ENCODE peak calls at places on chromosomes 7 and 10, in four cellular contexts. U is CD4-positive, alpha-beta memory T cell; X is GM12878; O is mucosa of descending colon. I is an unnamed sample.

GRCh38 chr7:91295571-91295970 is 31.3 kb downstream of the FZD1 start:
- DNase-seq in U (no peak), X (no peak), O (no peak), I (no peak)

GRCh38 chr7:48084727-48085432 is 4.2 kb upstream of the UPP1 start:
- DNase-seq in U (peak; percentile 51), X (peak; percentile 90), O (peak; percentile 56), I (no peak)

GRCh38 chr7:131495679-131496498 is 60.5 kb downstream of the PODXL start:
- DNase-seq in U (no peak), X (no peak), O (no peak), I (no peak)

GRCh38 chr7:71326596-71326995 is 194.7 kb downstream of the GALNT17 start:
- DNase-seq in U (no peak), X (no peak), O (no peak), I (no peak)

GRCh38 chr7:87427289-87427688 is 48.2 kb downstream of the ABCB4 start:
- DNase-seq in U (no peak), X (no peak), O (peak; percentile 22), I (no peak)

GRCh38 chr7:123271231-123271630 is 71.5 kb upstream of the SLC13A1 start:
- DNase-seq in U (no peak), X (no peak), O (no peak), I (no peak)

GRCh38 chr7:150721970-150722373 is 5.6 kb downstream of the GIMAP1 start:
- DNase-seq in U (no peak), X (no peak), O (no peak), I (no peak)

GRCh38 chr7:1717095-1717483 is 47.0 kb downstream of the ELFN1 start:
- DNase-seq in U (no peak), X (no peak), O (no peak), I (no peak)

GRCh38 chr10:89552213-89552612 is 16.8 kb upstream of the SLC16A12 start:
- DNase-seq in U (no peak), X (no peak), O (no peak), I (no peak)

GRCh38 chr10:55630491-55631056 is 730.5 kb downstream of the ZWINT start:
- DNase-seq in U (no peak), X (no peak), O (no peak), I (peak; percentile 42)

GRCh38 chr10:11403116-11403515 is 208.3 kb downstream of the USP6NL start:
- DNase-seq in U (peak; percentile 82), X (no peak), O (peak; percentile 40), I (no peak)

GRCh38 chr7:4136501-4137110 is 545.5 kb upstream of the FOXK1 start:
- DNase-seq in U (no peak), X (no peak), O (no peak), I (peak; percentile 28)

GRCh38 chr7:19871102-19871501 is 97.7 kb upstream of the TMEM196 start:
- DNase-seq in U (no peak), X (no peak), O (no peak), I (no peak)

DNA sequence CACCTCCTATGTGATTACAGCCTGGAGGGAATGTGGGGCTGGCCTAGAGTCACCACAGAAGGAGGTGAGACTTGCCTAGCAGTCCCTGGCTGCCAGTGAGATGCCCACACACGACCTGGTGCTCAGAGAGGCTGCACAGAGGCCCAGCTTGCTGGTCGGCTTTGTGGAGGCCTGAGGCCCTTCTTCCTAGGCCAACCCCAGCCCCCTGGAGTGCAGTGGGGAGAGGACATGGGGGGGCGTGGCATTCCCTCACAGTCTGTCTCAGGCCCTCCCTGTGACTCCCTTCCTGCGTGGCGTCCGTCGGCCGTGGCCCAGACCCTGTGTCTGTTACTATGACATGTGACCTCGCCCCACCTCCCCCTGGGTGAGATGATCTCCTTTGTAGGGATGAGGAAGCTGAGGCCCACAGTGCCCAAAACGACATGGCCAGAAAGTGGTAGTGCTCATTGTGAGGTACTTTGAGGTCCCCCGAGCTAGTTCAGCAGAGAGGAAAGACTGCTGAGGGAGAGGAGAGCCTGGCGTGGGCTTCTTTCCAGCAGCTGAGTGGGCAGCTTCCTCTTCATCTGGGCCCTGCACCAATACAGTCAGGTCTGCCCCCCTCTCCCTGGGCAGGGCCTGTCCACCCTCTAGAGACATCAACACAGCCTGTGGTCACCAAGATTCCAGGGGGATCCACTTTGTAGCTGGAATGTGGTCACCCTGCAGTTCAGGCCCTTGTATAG is 29.7 kb downstream of the UNC5B start:
- DNase-seq in U (no peak), X (no peak), O (peak; percentile 38), I (no peak)
- H3K4me1 ChIP-seq in U (no peaks in the 10 kb centered on the region), X (no peaks in the 10 kb centered on the region), O (peaks cover 47% of the 10 kb centered on the region), I (peaks cover 79% of the 10 kb centered on the region)

DNA sequence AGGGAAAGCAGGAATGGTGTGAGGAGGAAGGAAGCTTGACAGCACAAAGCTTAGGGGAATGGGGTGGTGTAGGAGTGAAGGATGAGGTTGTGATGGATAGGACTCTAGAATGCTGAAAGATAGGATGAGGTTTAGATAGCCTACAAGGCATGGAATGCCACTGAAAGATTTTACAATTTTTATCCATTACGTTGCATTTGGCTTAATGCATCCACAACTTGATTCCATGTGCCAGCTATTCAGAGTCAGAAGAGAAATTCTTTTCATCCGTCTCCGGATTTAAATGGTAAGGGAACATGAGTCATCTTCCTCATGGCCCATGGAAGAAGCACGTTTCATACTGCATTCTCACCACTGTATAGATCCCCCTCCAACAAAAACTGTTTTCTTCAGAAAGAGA is 212.4 kb upstream of the BMPER start:
- DNase-seq in U (no peak), X (no peak), O (no peak), I (no peak)
- H3K4me1 ChIP-seq in U (no peaks in the 10 kb centered on the region), X (no peaks in the 10 kb centered on the region), O (peaks cover 7% of the 10 kb centered on the region), I (no peaks in the 10 kb centered on the region)

GRCh38 chr7:143408686-143409551 is at the start of gene EPHA1:
- DNase-seq in U (peak; percentile 57), X (no peak), O (peak; percentile 82), I (peak; percentile 77)
- H3K4me1 ChIP-seq in U (peaks cover 48% of the 10 kb centered on the region), X (peaks cover 3% of the 10 kb centered on the region), O (peaks cover 13% of the 10 kb centered on the region), I (peaks cover 39% of the 10 kb centered on the region)

DNA sequence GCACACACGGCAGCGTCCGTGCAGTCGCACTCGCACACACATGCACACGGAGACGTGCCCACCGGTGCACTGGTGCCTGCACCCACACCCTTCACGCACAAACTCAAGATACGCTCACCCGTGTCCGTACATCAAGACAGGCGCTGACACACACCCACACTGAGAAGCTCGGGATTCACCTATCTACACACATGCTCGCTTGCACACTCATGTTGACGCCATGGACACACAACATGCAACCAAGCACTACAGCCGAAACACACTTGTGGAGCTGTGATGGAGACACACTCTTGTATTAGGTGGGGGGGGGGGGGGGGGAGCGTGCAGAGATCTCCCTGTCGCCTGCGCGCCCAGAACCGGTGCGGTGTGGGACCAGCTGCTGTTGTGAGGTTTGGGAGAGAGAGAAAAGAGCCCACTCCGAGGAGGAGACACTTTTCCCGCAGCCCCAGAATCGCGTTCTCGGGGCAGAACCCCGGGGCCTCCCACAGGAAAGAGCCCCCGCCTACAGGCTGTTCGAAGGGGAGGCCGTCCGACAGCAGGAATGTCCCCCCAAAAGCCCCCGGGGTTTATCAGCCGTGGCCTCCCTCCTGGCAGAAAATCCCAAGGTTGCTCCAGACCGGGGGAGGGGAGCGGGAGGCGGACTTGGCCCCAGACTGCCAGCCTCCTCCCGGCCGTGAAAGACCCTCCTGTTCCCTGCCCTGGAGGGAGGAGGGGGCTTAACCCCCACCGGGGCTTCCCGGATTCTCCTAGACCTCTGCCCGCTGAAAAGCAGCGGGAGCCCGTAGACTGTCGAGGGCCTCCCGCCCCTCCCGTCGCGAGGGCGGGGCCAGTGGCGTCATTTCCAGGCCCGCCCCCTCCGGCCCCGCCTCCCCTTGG is 466 bp upstream of the NFKB2 start:
- DNase-seq in U (peak; percentile 93), X (peak; percentile 62), O (peak; percentile 96), I (peak; percentile 89)
- H3K4me1 ChIP-seq in U (peaks cover 49% of the 10 kb centered on the region), X (peaks cover 22% of the 10 kb centered on the region), O (peaks cover 22% of the 10 kb centered on the region), I (peaks cover 51% of the 10 kb centered on the region)

I was measured in lower lobe of right lung.